ENCODE peak calls at places on chromosomes 11 and 22, in seven cellular contexts. B, K, D, Z, F, L and E are unnamed samples.

GRCh38 chr11:67492801-67493547 is 10.1 kb downstream of the AIP start:
- DNase-seq in B (peak), K (no peak), D (no peak), Z (no peak), F (no peak), L (no peak), E (no peak)

GRCh38 chr11:14312736-14313438 is 46.1 kb downstream of the RRAS2 start:
- DNase-seq in B (no peak), K (no peak), D (no peak), Z (no peak), F (no peak), L (no peak), E (peak)

GRCh38 chr11:117443269-117444186 is 115.9 kb downstream of the CEP164 start:
- DNase-seq in B (no peak), K (no peak), D (no peak), Z (peak), F (peak), L (no peak), E (no peak)

GRCh38 chr22:28171135-28171534 is 252.1 kb upstream of the PITPNB start:
- DNase-seq in B (no peak), K (no peak), D (no peak), Z (no peak), F (no peak), L (no peak), E (no peak)

GRCh38 chr11:48066881-48067800 is 86.8 kb downstream of the PTPRJ start:
- DNase-seq in B (no peak), K (no peak), D (no peak), Z (no peak), F (peak), L (no peak), E (no peak)

GRCh38 chr22:44437493-44438015 is 60.5 kb downstream of the RTL6 start:
- DNase-seq in B (no peak), K (no peak), D (no peak), Z (no peak), F (no peak), L (no peak), E (no peak)

GRCh38 chr22:46812786-46813185 is 50.3 kb downstream of the TBC1D22A start:
- DNase-seq in B (peak), K (no peak), D (no peak), Z (no peak), F (no peak), L (no peak), E (no peak)

GRCh38 chr11:24588075-24588474 is 91.2 kb downstream of the LUZP2 start:
- DNase-seq in B (no peak), K (no peak), D (no peak), Z (no peak), F (no peak), L (no peak), E (no peak)

GRCh38 chr22:43002198-43002577 is 12.8 kb downstream of the PACSIN2 start:
- DNase-seq in B (no peak), K (no peak), D (no peak), Z (no peak), F (no peak), L (no peak), E (no peak)

GRCh38 chr11:4125141-4125540 is 30.5 kb downstream of the RRM1 start:
- DNase-seq in B (no peak), K (no peak), D (no peak), Z (no peak), F (no peak), L (no peak), E (no peak)

GRCh38 chr11:118915941-118916841 is 9.5 kb downstream of the BCL9L start:
- DNase-seq in B (no peak), K (no peak), D (no peak), Z (no peak), F (no peak), L (no peak), E (no peak)

GRCh38 chr11:71488086-71488967 is 35.3 kb downstream of the NADSYN1 start:
- DNase-seq in B (no peak), K (no peak), D (no peak), Z (peak), F (no peak), L (no peak), E (no peak)

GRCh38 chr11:94771390-94771789 is 3.2 kb downstream of the AMOTL1 start:
- DNase-seq in B (no peak), K (no peak), D (no peak), Z (no peak), F (no peak), L (no peak), E (no peak)

GRCh38 chr22:24141586-24141985 is 39.7 kb upstream of the SUSD2 start:
- DNase-seq in B (no peak), K (no peak), D (no peak), Z (no peak), F (no peak), L (no peak), E (no peak)

GRCh38 chr11:34501500-34501899 is 12.1 kb downstream of the ELF5 start:
- DNase-seq in B (no peak), K (no peak), D (peak), Z (no peak), F (peak), L (no peak), E (no peak)

GRCh38 chr11:2902784-2903671 is 17.5 kb upstream of the CDKN1C start:
- DNase-seq in B (peak), K (no peak), D (peak), Z (no peak), F (no peak), L (no peak), E (no peak)

GRCh38 chr11:82315093-82315492 is 418.6 kb downstream of the FAM181B start:
- DNase-seq in B (no peak), K (no peak), D (no peak), Z (peak), F (peak), L (no peak), E (peak)

GRCh38 chr22:43561421-43562178 is 149.8 kb downstream of the MPPED1 start:
- DNase-seq in B (no peak), K (no peak), D (no peak), Z (no peak), F (no peak), L (no peak), E (no peak)

GRCh38 chr22:43418079-43418825 is 6.4 kb downstream of the MPPED1 start:
- DNase-seq in B (peak), K (no peak), D (peak), Z (no peak), F (no peak), L (no peak), E (no peak)

GRCh38 chr11:8809605-8810272 is 101.2 kb upstream of the AKIP1 start:
- DNase-seq in B (no peak), K (no peak), D (no peak), Z (no peak), F (no peak), L (no peak), E (peak)
- H3K4me3 ChIP-seq in B (no peak), K (no peak), D (peak), Z (peak), F (no peak), L (peak), E (no peak)

GRCh38 chr11:7672276-7672959 is 882 bp downstream of the CYB5R2 start:
- DNase-seq in B (no peak), K (no peak), D (peak), Z (no peak), F (no peak), L (no peak), E (no peak)
- H3K4me3 ChIP-seq in B (no peak), K (no peak), D (no peak), Z (no peak), F (no peak), L (no peak), E (no peak)

GRCh38 chr11:62883677-62884076 is 3.0 kb downstream of the SLC3A2 start:
- DNase-seq in B (no peak), K (no peak), D (no peak), Z (no peak), F (no peak), L (no peak), E (no peak)

GRCh38 chr11:62888406-62888805 is 7.7 kb downstream of the SLC3A2 start:
- DNase-seq in B (no peak), K (no peak), D (no peak), Z (no peak), F (no peak), L (no peak), E (no peak)

GRCh38 chr11:62882811-62883496 is 2.3 kb downstream of the SLC3A2 start:
- DNase-seq in B (no peak), K (no peak), D (no peak), Z (no peak), F (no peak), L (no peak), E (no peak)

GRCh38 chr11:62882428-62882742 is 1.7 kb downstream of the SLC3A2 start:
- DNase-seq in B (no peak), K (no peak), D (no peak), Z (no peak), F (no peak), L (no peak), E (no peak)

DNA sequence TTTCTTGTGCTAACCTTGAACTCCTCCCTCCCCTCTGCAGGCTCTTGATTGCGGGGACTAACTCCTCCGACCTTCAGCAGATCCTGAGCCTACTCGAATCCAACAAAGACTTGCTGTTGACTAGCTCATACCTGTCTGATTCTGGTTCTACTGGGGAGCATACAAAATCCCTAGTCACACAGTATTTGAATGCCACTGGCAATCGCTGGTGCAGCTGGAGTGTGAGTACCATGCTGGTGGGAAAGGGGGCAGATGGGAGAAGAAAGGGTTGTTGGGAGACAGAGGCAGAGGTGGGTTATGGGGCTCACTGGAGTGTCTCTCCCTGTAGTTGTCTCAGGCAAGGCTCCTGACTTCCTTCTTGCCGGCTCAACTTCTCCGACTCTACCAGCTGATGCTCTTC is 4.4 kb downstream of the SLC3A2 start:
- DNase-seq in B (no peak), K (no peak), D (no peak), Z (no peak), F (no peak), L (no peak), E (no peak)
- H3K4me3 ChIP-seq in B (no peak), K (no peak), D (no peak), Z (peak), F (no peak), L (no peak), E (no peak)

DNA sequence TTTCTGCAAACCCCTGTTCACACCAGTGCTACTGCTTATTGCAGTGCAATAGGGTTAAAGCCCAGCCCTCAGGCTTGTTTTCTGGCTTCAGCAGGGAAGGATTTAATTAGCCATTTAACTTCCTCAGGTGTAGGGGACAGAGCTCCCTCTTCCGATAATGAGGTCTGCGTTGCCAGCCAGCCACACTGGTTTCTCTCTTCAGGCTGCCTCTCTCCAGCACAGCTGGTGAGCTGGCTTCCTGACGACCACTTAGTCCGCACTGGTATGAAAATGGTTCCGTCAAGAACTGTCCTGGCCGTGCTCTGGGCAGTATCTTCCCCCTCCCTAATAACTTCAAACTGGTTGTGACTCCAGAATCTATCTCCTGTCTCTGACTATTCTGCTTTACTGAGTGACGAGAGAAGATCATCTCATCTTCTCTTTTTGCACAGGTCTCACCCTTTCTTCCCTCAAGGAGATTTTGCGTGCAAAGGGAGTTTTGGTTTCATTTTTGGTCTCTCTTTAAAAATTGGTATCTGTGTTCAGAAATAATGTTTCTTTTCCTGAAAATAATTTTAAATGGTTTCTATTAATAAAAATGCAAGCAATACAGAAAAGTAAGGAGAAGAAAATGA is 49.2 kb downstream of the CNTN5 start:
- DNase-seq in B (no peak), K (no peak), D (peak), Z (peak), F (peak), L (no peak), E (no peak)
- H3K4me3 ChIP-seq in B (no peak), K (no peak), D (peak), Z (no peak), F (no peak), L (no peak), E (no peak)

GRCh38 chr22:20017622-20017958 is 967 bp upstream of the ARVCF start:
- DNase-seq in B (peak), K (no peak), D (peak), Z (no peak), F (no peak), L (no peak), E (no peak)

GRCh38 chr22:20020533-20021195 is at the start of gene TANGO2:
- DNase-seq in B (peak), K (peak), D (peak), Z (peak), F (peak), L (peak), E (peak)

GRCh38 chr22:20021196-20022181 is 579 bp downstream of the TANGO2 start:
- DNase-seq in B (no peak), K (no peak), D (peak), Z (no peak), F (peak), L (peak), E (no peak)

GRCh38 chr22:20018001-20018400 is 1.4 kb upstream of the ARVCF start:
- DNase-seq in B (no peak), K (no peak), D (peak), Z (no peak), F (no peak), L (no peak), E (no peak)

DNA sequence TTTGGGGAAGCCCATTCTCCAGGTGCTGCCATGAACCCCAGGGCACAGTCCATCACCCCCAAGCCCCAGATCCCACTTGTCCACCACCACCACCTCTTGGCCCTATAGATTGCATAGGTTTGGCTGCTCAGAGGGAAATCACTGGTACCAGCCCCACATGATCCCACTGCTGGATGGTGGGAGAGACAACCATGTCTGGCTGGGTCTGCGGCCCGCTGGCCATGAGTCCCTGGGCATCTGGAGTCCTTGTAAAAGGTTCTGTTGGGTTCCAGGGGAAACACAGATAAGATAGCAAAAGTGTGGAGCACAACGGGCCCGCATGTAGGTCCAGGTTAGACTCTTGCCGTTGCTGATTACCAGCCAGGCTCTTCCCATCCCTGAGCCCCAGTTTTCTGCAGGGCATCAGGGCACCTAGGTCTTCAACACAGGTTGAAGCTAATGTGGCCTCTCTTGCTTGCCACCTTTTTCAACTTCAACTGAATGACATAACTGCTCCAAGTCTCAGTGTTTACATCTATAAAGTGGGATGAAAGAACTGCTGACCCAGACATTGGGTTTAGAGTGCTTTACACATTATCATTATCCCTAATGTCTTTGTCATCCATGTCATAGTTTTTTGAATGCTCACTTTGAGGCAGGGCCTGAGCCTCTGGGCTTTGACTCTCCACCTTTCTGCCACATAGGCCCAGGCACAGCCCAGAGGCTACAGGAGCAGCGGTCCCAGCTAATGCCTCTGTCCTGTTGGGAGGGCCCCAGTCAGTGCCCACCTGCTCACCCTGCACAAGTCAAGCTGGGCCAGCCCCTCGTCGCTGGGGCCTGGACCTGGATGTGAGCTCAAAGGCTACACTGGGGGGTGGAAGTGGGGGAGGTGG is 1.0 kb upstream of the TANGO2 start:
- DNase-seq in B (peak), K (no peak), D (peak), Z (no peak), F (no peak), L (no peak), E (no peak)
- H3K4me3 ChIP-seq in B (no peak), K (peak), D (peak), Z (peak), F (no peak), L (no peak), E (peak)

DNA sequence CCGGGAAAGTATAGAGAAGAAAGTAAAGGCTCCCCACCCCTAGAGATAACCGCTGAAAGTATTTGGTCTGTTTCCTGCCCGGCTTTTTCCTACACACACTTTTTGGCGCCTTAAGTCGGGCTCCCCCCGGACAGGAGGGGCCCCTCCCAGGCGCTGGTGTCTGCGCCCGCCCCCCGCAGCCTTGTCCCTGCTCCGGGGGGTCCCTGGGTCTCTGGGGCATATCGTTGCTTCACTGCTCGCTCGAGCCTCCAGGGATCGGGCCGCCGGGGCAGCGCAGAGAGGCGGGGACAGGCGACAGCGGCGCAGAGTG is 928 bp upstream of the CRACR2B start:
- DNase-seq in B (peak), K (no peak), D (no peak), Z (no peak), F (no peak), L (no peak), E (no peak)
- H3K4me3 ChIP-seq in B (peak), K (peak), D (peak), Z (peak), F (no peak), L (no peak), E (peak)

GRCh38 chr11:130451261-130452019 is 3.0 kb downstream of the ADAMTS15 start:
- DNase-seq in B (no peak), K (no peak), D (no peak), Z (no peak), F (no peak), L (no peak), E (no peak)
- H3K4me3 ChIP-seq in B (no peak), K (no peak), D (no peak), Z (no peak), F (no peak), L (no peak), E (no peak)